ENCODE peak calls at places on chromosomes 11 and 22, in four cellular contexts. Q, K, Y and T are unnamed samples.

GRCh38 chr11:130527648-130528300 is 79.3 kb downstream of the ADAMTS15 start:
- DNase-seq in Q (no peak), K (no peak), Y (no peak), T (no peak)

GRCh38 chr22:19663821-19664325 is 50.4 kb upstream of the SEPTIN5 start:
- DNase-seq in Q (no peak), K (no peak), Y (no peak), T (no peak)

GRCh38 chr11:18253222-18253621 is 4.8 kb upstream of the SAA2 start:
- DNase-seq in Q (no peak), K (no peak), Y (no peak), T (no peak)

GRCh38 chr11:101334581-101334980 is 205.0 kb upstream of the PGR start:
- DNase-seq in Q (no peak), K (no peak), Y (no peak), T (no peak)

GRCh38 chr11:73889019-73889418 is 12.2 kb downstream of the PAAF1 start:
- DNase-seq in Q (no peak), K (no peak), Y (no peak), T (no peak)

GRCh38 chr11:86922225-86922624 is 33.0 kb downstream of the FZD4 start:
- DNase-seq in Q (no peak), K (no peak), Y (no peak), T (no peak)

GRCh38 chr11:63901660-63902059 is 15.3 kb downstream of the RCOR2 start:
- DNase-seq in Q (no peak), K (no peak), Y (no peak), T (no peak)

GRCh38 chr11:130168105-130168504 is 8.5 kb downstream of the ST14 start:
- DNase-seq in Q (no peak), K (no peak), Y (peak), T (no peak)

GRCh38 chr11:73384871-73385692 is 8.9 kb downstream of the RELT start:
- DNase-seq in Q (peak), K (no peak), Y (peak), T (peak)

GRCh38 chr11:5257296-5257695 is 2.7 kb upstream of the HBG2 start:
- DNase-seq in Q (no peak), K (no peak), Y (no peak), T (no peak)

GRCh38 chr11:2747236-2748015 is 47.6 kb upstream of the KCNQ1OT1 start:
- DNase-seq in Q (peak), K (no peak), Y (no peak), T (peak)

GRCh38 chr11:116460156-116460965 is 312.4 kb downstream of the BUD13 start:
- DNase-seq in Q (no peak), K (no peak), Y (peak), T (no peak)

GRCh38 chr11:62054484-62055121 is 69.2 kb upstream of the INCENP start:
- DNase-seq in Q (peak), K (peak), Y (peak), T (no peak)

GRCh38 chr11:69636512-69636866 is 4.5 kb upstream of the CCND1 start:
- DNase-seq in Q (peak), K (peak), Y (peak), T (peak)

GRCh38 chr11:110525883-110526282 is 96.1 kb downstream of the FDX1 start:
- DNase-seq in Q (no peak), K (no peak), Y (no peak), T (no peak)

GRCh38 chr22:45844949-45845613 is 131.9 kb downstream of the WNT7B start:
- DNase-seq in Q (no peak), K (no peak), Y (no peak), T (no peak)

GRCh38 chr11:43986881-43987280 is 44.4 kb downstream of the C11orf96 start:
- DNase-seq in Q (no peak), K (no peak), Y (no peak), T (no peak)

GRCh38 chr11:75554258-75555022 is 7.6 kb upstream of the SERPINH1 start:
- DNase-seq in Q (peak), K (no peak), Y (peak), T (peak)

GRCh38 chr22:46372686-46373085 is 37.2 kb downstream of the TRMU start:
- DNase-seq in Q (no peak), K (no peak), Y (no peak), T (no peak)

GRCh38 chr22:46512683-46513082 is 24.7 kb downstream of the CELSR1 start:
- DNase-seq in Q (no peak), K (no peak), Y (no peak), T (no peak)

GRCh38 chr22:20031732-20032406 is 11.0 kb downstream of the TANGO2 start:
- DNase-seq in Q (peak), K (no peak), Y (peak), T (no peak)

GRCh38 chr11:88979641-88980040 is 86.1 kb downstream of the GRM5 start:
- DNase-seq in Q (no peak), K (no peak), Y (no peak), T (no peak)

GRCh38 chr22:27251563-27251962 is 550.0 kb downstream of the MN1 start:
- DNase-seq in Q (no peak), K (no peak), Y (no peak), T (no peak)

GRCh38 chr11:42555197-42555596 is 756.6 kb upstream of the API5 start:
- DNase-seq in Q (no peak), K (no peak), Y (no peak), T (no peak)

GRCh38 chr22:17637490-17638181 is 921 bp upstream of the BCL2L13 start:
- DNase-seq in Q (no peak), K (no peak), Y (no peak), T (no peak)

GRCh38 chr11:20912046-20912821 is 242.8 kb downstream of the NELL1 start:
- DNase-seq in Q (no peak), K (no peak), Y (no peak), T (no peak)

GRCh38 chr22:27933186-27933983 is 14.3 kb upstream of the PITPNB start:
- DNase-seq in Q (no peak), K (no peak), Y (no peak), T (no peak)

GRCh38 chr11:59957094-59957493 is 6.7 kb upstream of the OOSP4A start:
- DNase-seq in Q (no peak), K (no peak), Y (no peak), T (no peak)

GRCh38 chr22:27993774-27994350 is 74.8 kb upstream of the PITPNB start:
- DNase-seq in Q (peak), K (no peak), Y (peak), T (no peak)

GRCh38 chr11:63915961-63916836 is 765 bp downstream of the RCOR2 start:
- DNase-seq in Q (no peak), K (peak), Y (peak), T (peak)

GRCh38 chr11:35142481-35143207 is 3.7 kb downstream of the CD44 start:
- DNase-seq in Q (no peak), K (no peak), Y (peak), T (no peak)

GRCh38 chr22:49671331-49672012 is 156.2 kb downstream of the BRD1 start:
- DNase-seq in Q (no peak), K (no peak), Y (no peak), T (no peak)

GRCh38 chr11:73263640-73264039 is 8.5 kb upstream of the P2RY6 start:
- DNase-seq in Q (no peak), K (no peak), Y (no peak), T (no peak)

GRCh38 chr11:72670041-72670440 is 4.2 kb downstream of the PDE2A start:
- DNase-seq in Q (no peak), K (no peak), Y (no peak), T (no peak)

GRCh38 chr22:27677895-27678458 is 123.6 kb downstream of the MN1 start:
- DNase-seq in Q (no peak), K (no peak), Y (no peak), T (no peak)

GRCh38 chr11:7606496-7606895 is 66.8 kb downstream of the CYB5R2 start:
- DNase-seq in Q (no peak), K (peak), Y (no peak), T (no peak)

GRCh38 chr11:40280161-40281054 is 1179.0 kb downstream of the LRRC4C start:
- DNase-seq in Q (peak), K (no peak), Y (no peak), T (no peak)

DNA sequence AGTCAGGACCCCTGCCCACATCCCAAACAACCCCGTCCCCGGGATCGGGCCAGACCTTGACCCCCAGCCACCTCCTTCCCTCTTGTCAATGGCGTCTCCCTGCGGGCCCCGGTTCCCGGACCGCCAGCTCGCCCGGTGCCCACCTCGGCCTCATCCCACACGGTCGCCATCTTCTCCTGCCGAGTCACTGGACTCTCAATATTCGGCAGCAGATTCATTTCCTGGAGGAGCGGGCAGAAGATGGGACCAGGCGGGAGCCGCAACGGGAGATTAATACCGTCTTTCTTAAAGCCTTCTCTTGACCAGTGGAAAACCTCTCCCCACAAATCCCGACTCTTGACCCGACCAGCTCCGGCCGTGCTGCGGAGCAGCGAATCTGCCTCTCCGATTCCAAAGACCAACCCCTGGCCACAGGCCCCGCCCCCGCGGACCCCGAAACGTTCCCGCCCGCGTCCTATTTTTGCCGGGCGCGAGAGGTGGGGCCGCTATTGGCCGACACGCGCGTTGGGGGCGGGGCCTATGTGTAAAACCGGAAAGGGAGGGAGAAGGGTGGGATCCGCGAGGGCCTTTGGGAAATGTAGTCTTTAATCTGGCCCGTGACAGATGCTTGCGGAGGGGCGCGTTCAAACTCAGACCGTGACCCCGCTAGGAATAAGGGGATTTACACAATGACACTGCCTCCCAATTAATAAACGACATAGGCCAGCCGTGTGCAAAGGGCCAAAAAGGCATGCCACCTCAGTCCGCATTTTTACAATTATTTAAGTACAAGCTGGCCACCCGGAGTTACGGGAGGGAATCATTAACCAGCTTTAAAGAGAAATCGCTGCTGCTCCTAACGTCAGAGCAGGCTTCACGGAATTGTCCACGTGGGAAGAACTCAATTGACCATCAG is at the start of gene PSMC3:
- DNase-seq in Q (peak), K (peak), Y (peak), T (peak)
- TF ChIP-seq POLR2A in Q (peak), K (peak), Y (peak), T (peak)

GRCh38 chr11:12074529-12075195 is 35.7 kb upstream of the MICAL2 start:
- DNase-seq in Q (peak), K (no peak), Y (no peak), T (no peak)

GRCh38 chr11:12075291-12075690 is 35.1 kb upstream of the MICAL2 start:
- DNase-seq in Q (peak), K (no peak), Y (no peak), T (no peak)

GRCh38 chr11:12077535-12078280 is 32.7 kb upstream of the MICAL2 start:
- DNase-seq in Q (no peak), K (no peak), Y (no peak), T (no peak)

GRCh38 chr11:12076840-12077534 is 33.4 kb upstream of the MICAL2 start:
- DNase-seq in Q (no peak), K (peak), Y (no peak), T (no peak)

GRCh38 chr11:12075822-12076821 is 34.3 kb upstream of the MICAL2 start:
- DNase-seq in Q (peak), K (peak), Y (peak), T (no peak)
- TF ChIP-seq EP300 in Q (peak), K (peak), Y (peak), T (peak)

GRCh38 chr11:763549-764321 is 13.6 kb downstream of the GATD1 start:
- DNase-seq in Q (no peak), K (no peak), Y (no peak), T (peak)
- TF ChIP-seq POLR2A in Q (no peak), K (no peak), Y (peak), T (no peak)

DNA sequence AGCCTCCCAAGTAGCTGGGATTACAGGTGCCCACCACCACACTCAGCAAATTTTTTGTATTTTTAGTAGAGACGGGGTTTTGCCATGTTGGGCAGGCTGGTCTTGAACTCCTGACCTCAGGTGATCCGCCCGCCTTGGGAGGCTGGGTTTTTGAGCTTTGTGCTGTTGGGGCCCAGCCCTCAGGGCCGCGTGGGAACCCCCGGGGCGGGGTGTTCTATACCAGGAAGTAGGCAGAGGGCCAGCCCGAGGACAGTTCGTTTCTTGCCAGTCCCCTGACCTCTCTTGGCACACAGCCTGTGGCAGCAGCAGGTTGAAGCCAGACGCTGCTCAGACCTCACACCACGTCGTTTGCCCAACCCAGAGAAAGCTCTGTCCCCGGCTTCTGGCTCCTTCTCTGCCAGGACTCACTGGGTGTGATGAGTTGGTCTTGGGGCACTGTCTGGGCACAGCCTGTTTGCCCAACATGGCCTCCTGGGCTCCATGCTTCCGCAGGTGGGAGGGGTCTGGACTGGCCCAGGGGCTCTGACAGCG is 24.9 kb upstream of the CHKA start:
- DNase-seq in Q (peak), K (peak), Y (peak), T (peak)
- TF ChIP-seq EP300 in Q (no peak), K (no peak), Y (peak), T (no peak)